ENCODE peak calls at places on chromosome 14, in eight cellular contexts. J, Q, N, Y, M, B, C and R are unnamed samples.

GRCh38 chr14:64760146-64760755 is 56.0 kb downstream of the PLEKHG3 start:
- DNase-seq in J (peak; percentile 41), Q (peak; percentile 91), N (peak; percentile 17), Y (no peak), M (peak; percentile 52), B (no peak), C (peak; percentile 65), R (peak; percentile 45)

GRCh38 chr14:95774265-95775160 is 60.6 kb upstream of the TCL1A start:
- DNase-seq in J (peak; percentile 14), Q (peak; percentile 46), N (peak; percentile 34), Y (no peak), M (peak; percentile 32), B (peak; percentile 18), C (peak; percentile 69), R (peak; percentile 58)

GRCh38 chr14:104723651-104724406 is at the start of gene ADSS1:
- DNase-seq in J (no peak), Q (peak; percentile 70), N (peak; percentile 35), Y (peak; percentile 80), M (peak; percentile 56), B (peak; percentile 56), C (peak; percentile 67), R (no peak)

GRCh38 chr14:96071561-96071960 is 32.4 kb downstream of the C14orf132 start:
- DNase-seq in J (no peak), Q (no peak), N (no peak), Y (no peak), M (no peak), B (no peak), C (no peak), R (no peak)

GRCh38 chr14:68011629-68012028 is 192.1 kb downstream of the RAD51B start:
- DNase-seq in J (peak; percentile 86), Q (no peak), N (peak; percentile 56), Y (no peak), M (peak; percentile 66), B (no peak), C (no peak), R (peak; percentile 72)

GRCh38 chr14:51283402-51283825 is 43.4 kb downstream of the TMX1 start:
- DNase-seq in J (peak; percentile 95), Q (peak; percentile 78), N (peak; percentile 92), Y (no peak), M (peak; percentile 94), B (no peak), C (peak; percentile 17), R (peak; percentile 93)

GRCh38 chr14:54579606-54580005 is 12.7 kb downstream of the SAMD4A start:
- DNase-seq in J (no peak), Q (peak; percentile 7), N (peak; percentile 68), Y (no peak), M (peak; percentile 66), B (no peak), C (no peak), R (no peak)

GRCh38 chr14:64421166-64421565 is 33.0 kb downstream of the MTHFD1 start:
- DNase-seq in J (peak; percentile 71), Q (no peak), N (peak; percentile 23), Y (no peak), M (peak; percentile 77), B (no peak), C (no peak), R (peak; percentile 73)

GRCh38 chr14:73255005-73255400 is 17.7 kb downstream of the PAPLN start:
- DNase-seq in J (no peak), Q (no peak), N (no peak), Y (no peak), M (no peak), B (no peak), C (no peak), R (no peak)

GRCh38 chr14:49954171-49954631 is 61.3 kb downstream of the ARF6 start:
- DNase-seq in J (no peak), Q (no peak), N (peak; percentile 91), Y (no peak), M (peak; percentile 36), B (no peak), C (no peak), R (peak; percentile 18)

GRCh38 chr14:34356267-34356660 is 105.8 kb downstream of the SPTSSA start:
- DNase-seq in J (no peak), Q (no peak), N (peak; percentile 56), Y (no peak), M (peak; percentile 77), B (no peak), C (no peak), R (peak; percentile 48)

GRCh38 chr14:76884394-76884793 is 58.2 kb downstream of the LRRC74A start:
- DNase-seq in J (no peak), Q (no peak), N (no peak), Y (no peak), M (no peak), B (no peak), C (no peak), R (no peak)

GRCh38 chr14:77264466-77265186 is 6.4 kb downstream of the NGB start:
- DNase-seq in J (no peak), Q (no peak), N (no peak), Y (no peak), M (no peak), B (no peak), C (no peak), R (no peak)

GRCh38 chr14:68619805-68620574 is 172.9 kb downstream of the ZFP36L1 start:
- DNase-seq in J (no peak), Q (no peak), N (no peak), Y (peak; percentile 50), M (peak; percentile 50), B (no peak), C (no peak), R (peak; percentile 64)

GRCh38 chr14:63524537-63525155 is 18.5 kb downstream of the PPP2R5E start:
- DNase-seq in J (no peak), Q (no peak), N (no peak), Y (no peak), M (no peak), B (no peak), C (no peak), R (no peak)

GRCh38 chr14:101503431-101504095 is 57.7 kb upstream of the DIO3 start:
- DNase-seq in J (no peak), Q (no peak), N (no peak), Y (no peak), M (no peak), B (peak; percentile 7), C (no peak), R (no peak)

GRCh38 chr14:105860615-105861580 is 334.5 kb downstream of the TMEM121 start:
- DNase-seq in J (no peak), Q (no peak), N (no peak), Y (peak; percentile 1), M (no peak), B (peak; percentile 6), C (peak; percentile 0), R (no peak)

GRCh38 chr14:51442513-51443175 is 202.6 kb downstream of the TMX1 start:
- DNase-seq in J (peak; percentile 97), Q (peak; percentile 33), N (peak; percentile 98), Y (no peak), M (peak; percentile 97), B (peak; percentile 42), C (peak; percentile 24), R (peak; percentile 97)

DNA sequence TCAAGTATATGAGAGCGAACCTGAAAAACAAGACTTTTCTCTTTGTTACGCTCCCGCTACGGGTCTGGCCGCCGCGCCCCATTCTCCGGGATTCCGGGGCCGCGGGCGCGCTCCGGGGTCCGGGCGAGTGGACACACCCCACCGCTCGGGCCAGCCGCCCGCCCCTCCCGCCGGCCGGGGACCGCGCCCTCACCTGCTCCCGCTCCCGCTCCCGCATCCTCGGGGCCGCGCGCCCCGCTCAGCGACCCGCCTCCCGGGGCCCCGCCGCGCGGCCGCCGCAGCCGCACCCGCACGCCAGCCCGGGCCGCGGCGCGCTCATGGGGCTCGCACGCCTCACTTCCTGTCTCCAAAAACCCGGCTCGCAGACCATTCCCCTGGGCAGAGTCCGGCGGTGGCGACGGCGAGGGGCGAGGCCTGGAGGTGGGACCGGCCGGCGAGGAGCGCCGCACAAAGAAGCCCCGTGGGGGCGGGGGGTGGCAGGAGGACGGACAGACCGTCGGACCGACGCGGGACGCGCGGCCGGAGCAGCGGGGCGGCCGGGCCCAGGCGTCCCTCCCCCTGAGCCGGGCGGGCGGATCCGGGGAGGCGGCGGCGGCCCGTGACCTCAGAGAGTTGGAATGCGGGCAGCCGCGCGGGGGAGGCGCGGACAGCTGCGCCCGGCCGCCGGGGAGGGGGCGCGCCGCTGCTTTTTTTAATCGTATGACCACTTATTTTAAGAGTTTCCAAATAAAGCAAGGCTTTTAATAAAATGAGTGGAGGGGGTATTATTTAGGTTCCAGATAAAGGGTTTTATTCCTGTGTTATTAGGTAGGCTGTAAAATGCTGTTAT is at the start of gene PTPN21:
- DNase-seq in J (peak; percentile 73), Q (peak; percentile 62), N (peak; percentile 71), Y (peak; percentile 82), M (peak; percentile 79), B (peak; percentile 83), C (peak; percentile 77), R (peak; percentile 56)
- H3K4me3 ChIP-seq in J (peak within 1 kb of the TSS; percentile 79), Q (peak within 1 kb of the TSS; percentile 70), N (peak within 1 kb of the TSS; percentile 80), Y (peak within 1 kb of the TSS; percentile 83), M (peak within 1 kb of the TSS; percentile 73), B (peak within 1 kb of the TSS; percentile 58), C (peak within 1 kb of the TSS; percentile 44), R (peak within 1 kb of the TSS; percentile 71)

DNA sequence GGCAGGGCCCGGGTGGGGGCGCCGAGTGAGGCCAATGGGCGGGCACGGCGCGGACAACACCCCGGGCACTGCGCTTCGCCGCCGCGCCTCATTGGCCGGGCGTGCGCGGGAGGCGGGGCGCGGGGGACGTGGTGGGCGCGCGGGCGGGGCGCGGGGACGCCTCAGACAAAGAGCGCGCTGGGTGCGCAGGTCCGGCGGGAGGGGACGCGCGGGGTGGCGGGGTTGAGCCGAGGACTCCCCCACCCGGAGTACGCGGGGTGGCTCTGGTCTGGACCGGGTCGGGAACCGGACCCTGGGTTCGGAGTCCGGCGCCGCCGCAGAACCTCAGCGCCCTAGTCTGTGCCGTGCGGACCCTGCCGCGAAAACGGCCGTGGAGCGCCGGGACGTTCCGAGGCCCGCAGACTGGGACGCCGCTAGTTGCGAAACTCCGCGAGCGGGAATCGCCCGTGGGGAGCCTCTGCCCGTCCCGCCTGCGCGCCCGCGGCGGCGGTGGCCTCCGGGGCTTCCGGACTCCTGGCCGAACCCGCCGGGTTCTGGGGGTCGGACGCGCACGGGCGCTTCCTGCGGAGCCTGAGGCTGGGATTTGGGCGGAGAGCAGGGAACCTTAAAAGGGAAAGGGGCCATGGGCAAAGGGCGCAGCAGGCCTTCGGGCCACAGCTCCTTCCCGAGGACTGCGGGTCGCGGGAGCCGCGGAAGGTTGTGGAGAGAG is 416 bp upstream of the SLC25A29 start:
- DNase-seq in J (peak; percentile 78), Q (peak; percentile 87), N (peak; percentile 78), Y (peak; percentile 93), M (peak; percentile 88), B (peak; percentile 88), C (peak; percentile 90), R (peak; percentile 58)
- TF ChIP-seq CTCF in J (no peak), Q (no peak), N (no peak), Y (no peak), M (no peak), B (peak; percentile 16), C (no peak), R (no peak)

GRCh38 chr14:22979748-22980392 is 2.5 kb downstream of the AJUBA start:
- DNase-seq in J (no peak), Q (no peak), N (no peak), Y (no peak), M (no peak), B (no peak), C (no peak), R (no peak)
- H3K4me3 ChIP-seq in J (peak overlapping the region; percentile 88), Q (peak overlapping the region; percentile 89), N (peak overlapping the region; percentile 91), Y (peak overlapping the region; percentile 87), M (peak overlapping the region; percentile 85), B (peak overlapping the region; percentile 85), C (no peak overlapping the region), R (peak overlapping the region; percentile 43)

DNA sequence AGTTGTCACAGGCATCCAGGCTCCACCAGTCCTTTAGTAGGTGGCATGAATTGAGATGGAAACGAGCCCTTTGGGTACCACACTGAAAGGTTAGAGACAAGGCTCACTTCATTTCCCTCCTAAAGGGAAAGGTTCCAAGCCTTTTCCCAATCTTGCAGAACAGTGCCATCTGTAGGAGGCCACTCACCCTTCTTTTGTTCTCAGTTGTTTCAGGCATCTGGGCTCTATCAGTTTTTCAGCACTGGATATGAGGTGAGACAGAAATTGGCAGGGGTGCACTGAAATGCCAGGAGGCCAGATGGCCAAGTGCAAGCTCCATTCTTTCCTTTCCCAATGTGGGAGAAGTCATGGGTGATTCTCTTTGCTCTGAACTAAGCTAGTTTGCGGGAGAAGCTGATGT is 15.2 kb downstream of the FBXO33 start:
- DNase-seq in J (no peak), Q (no peak), N (peak; percentile 52), Y (no peak), M (peak; percentile 42), B (no peak), C (no peak), R (peak; percentile 72)
- TF ChIP-seq CTCF in J (peak; percentile 29), Q (peak; percentile 13), N (peak; percentile 36), Y (peak; percentile 56), M (peak; percentile 37), B (no peak), C (no peak), R (peak; percentile 77)